ENCODE peak calls at places on chromosomes 12 and 14, in eight cellular contexts. X is stimulated activated CD4-positive, alpha-beta T cell treated with anti-CD3 and anti-CD28 coated beads, Interleukin-12 subunit alpha, Interleukin-12 subunit beta, amount 100 ng/mL, for 4 hours; D is HTR-8/SVneo; J is lung; U is mucosa of gallbladder; N is hypothalamus; V is tibial artery; T is erythroblast. K is an unnamed sample.

GRCh38 chr12:19712041-19712440 is 272.7 kb downstream of the AEBP2 start:
- DNase-seq in X (no peak), D (peak; percentile 5), J (no peak), U (no peak), N (no peak), V (no peak), T (no peak), K (no peak)

GRCh38 chr14:24852312-24853060 is 197.5 kb downstream of the STXBP6 start:
- DNase-seq in X (no peak), D (no peak), J (no peak), U (no peak), N (no peak), V (no peak), T (no peak), K (no peak)

GRCh38 chr12:52969828-52970569 is 21.1 kb downstream of the KRT18 start:
- DNase-seq in X (no peak), D (peak; percentile 52), J (no peak), U (peak; percentile 90), N (no peak), V (no peak), T (no peak), K (no peak)

GRCh38 chr12:104470521-104470920 is 13.8 kb downstream of the CHST11 start:
- DNase-seq in X (no peak), D (no peak), J (no peak), U (no peak), N (no peak), V (no peak), T (no peak), K (no peak)

GRCh38 chr12:110349521-110350151 is 53.9 kb downstream of the ANAPC7 start:
- DNase-seq in X (peak; percentile 48), D (no peak), J (no peak), U (no peak), N (no peak), V (no peak), T (no peak), K (no peak)

GRCh38 chr14:53956427-53957201 is at the start of gene BMP4:
- DNase-seq in X (no peak), D (peak; percentile 61), J (peak; percentile 83), U (peak; percentile 92), N (no peak), V (peak; percentile 95), T (no peak), K (peak; percentile 62)

GRCh38 chr14:60532442-60532841 is 23.5 kb downstream of the SIX6 start:
- DNase-seq in X (no peak), D (no peak), J (no peak), U (no peak), N (no peak), V (no peak), T (no peak), K (no peak)

GRCh38 chr12:103712191-103712590 is 125.1 kb downstream of the STAB2 start:
- DNase-seq in X (no peak), D (no peak), J (no peak), U (no peak), N (no peak), V (no peak), T (no peak), K (no peak)

GRCh38 chr12:124230117-124230757 is 64.7 kb upstream of the RFLNA start:
- DNase-seq in X (no peak), D (no peak), J (no peak), U (no peak), N (no peak), V (no peak), T (no peak), K (no peak)

GRCh38 chr14:69214376-69214775 is 23.1 kb downstream of the EXD2 start:
- DNase-seq in X (no peak), D (no peak), J (no peak), U (no peak), N (no peak), V (no peak), T (no peak), K (no peak)

GRCh38 chr12:7989827-7990491 is 42.6 kb upstream of the FOXJ2 start:
- DNase-seq in X (peak; percentile 28), D (no peak), J (peak; percentile 74), U (peak; percentile 18), N (no peak), V (no peak), T (peak; percentile 88), K (no peak)

GRCh38 chr12:119202121-119202527 is 23.4 kb downstream of the HSPB8 start:
- DNase-seq in X (no peak), D (no peak), J (peak; percentile 79), U (no peak), N (no peak), V (no peak), T (no peak), K (no peak)

GRCh38 chr12:115362319-115362976 is 678.5 kb upstream of the TBX3 start:
- DNase-seq in X (no peak), D (no peak), J (no peak), U (no peak), N (no peak), V (no peak), T (no peak), K (no peak)

GRCh38 chr12:94617101-94617500 is 33.3 kb downstream of the TMCC3 start:
- DNase-seq in X (no peak), D (no peak), J (no peak), U (no peak), N (no peak), V (no peak), T (no peak), K (no peak)

GRCh38 chr14:69137456-69138188 is 15.3 kb downstream of the DCAF5 start:
- DNase-seq in X (no peak), D (no peak), J (no peak), U (no peak), N (no peak), V (no peak), T (peak; percentile 11), K (no peak)

GRCh38 chr12:18643673-18644072 is 94.1 kb downstream of the PLCZ1 start:
- DNase-seq in X (no peak), D (no peak), J (no peak), U (peak; percentile 18), N (no peak), V (no peak), T (no peak), K (no peak)

GRCh38 chr14:71322660-71323250 is 415.5 kb downstream of the PCNX1 start:
- DNase-seq in X (no peak), D (peak; percentile 69), J (no peak), U (peak; percentile 25), N (no peak), V (no peak), T (peak; percentile 62), K (no peak)

GRCh38 chr12:32252199-32253073 is 145.8 kb downstream of the BICD1 start:
- DNase-seq in X (no peak), D (no peak), J (no peak), U (no peak), N (no peak), V (no peak), T (no peak), K (no peak)

GRCh38 chr14:24150993-24151392 is 3.7 kb downstream of the RNF31 start:
- DNase-seq in X (no peak), D (no peak), J (no peak), U (no peak), N (no peak), V (no peak), T (no peak), K (no peak)

GRCh38 chr14:24243336-24243836 is 963 bp upstream of the TINF2 start:
- DNase-seq in X (no peak), D (no peak), J (no peak), U (peak; percentile 67), N (no peak), V (no peak), T (no peak), K (no peak)

GRCh38 chr12:122749569-122750332 is 2.9 kb upstream of the DENR start:
- DNase-seq in X (no peak), D (no peak), J (no peak), U (no peak), N (no peak), V (no peak), T (no peak), K (no peak)

GRCh38 chr12:122517877-122518276 is 8.9 kb downstream of the RSRC2 start:
- DNase-seq in X (no peak), D (no peak), J (no peak), U (no peak), N (no peak), V (no peak), T (peak; percentile 85), K (no peak)

GRCh38 chr12:126681676-126682075 is 1585.3 kb upstream of the TMEM132C start:
- DNase-seq in X (no peak), D (no peak), J (no peak), U (no peak), N (no peak), V (no peak), T (no peak), K (no peak)

GRCh38 chr14:75013290-75013689 is 10.6 kb downstream of the EIF2B2 start:
- DNase-seq in X (no peak), D (no peak), J (no peak), U (no peak), N (no peak), V (no peak), T (no peak), K (no peak)

GRCh38 chr12:115570271-115570777 is 707.2 kb downstream of the MED13L start:
- DNase-seq in X (no peak), D (peak; percentile 64), J (no peak), U (no peak), N (no peak), V (no peak), T (no peak), K (no peak)

GRCh38 chr14:69586420-69586819 is 11.7 kb upstream of the CCDC177 start:
- DNase-seq in X (no peak), D (no peak), J (no peak), U (no peak), N (no peak), V (no peak), T (no peak), K (no peak)

GRCh38 chr12:62146323-62146722 is 113.9 kb upstream of the USP15 start:
- DNase-seq in X (no peak), D (no peak), J (no peak), U (no peak), N (no peak), V (no peak), T (no peak), K (no peak)

GRCh38 chr12:72337382-72337781 is 65.2 kb downstream of the TRHDE start:
- DNase-seq in X (no peak), D (no peak), J (no peak), U (no peak), N (no peak), V (no peak), T (no peak), K (no peak)

GRCh38 chr14:104985675-104986486 is at the start of gene CLBA1:
- DNase-seq in X (peak; percentile 87), D (peak; percentile 95), J (no peak), U (peak; percentile 90), N (peak; percentile 67), V (peak; percentile 93), T (peak; percentile 92), K (peak; percentile 65)

GRCh38 chr12:65556676-65557424 is 267.4 kb upstream of the HMGA2 start:
- DNase-seq in X (peak; percentile 61), D (peak; percentile 69), J (peak; percentile 82), U (peak; percentile 77), N (peak; percentile 13), V (peak; percentile 82), T (peak; percentile 66), K (peak; percentile 67)

GRCh38 chr14:49286257-49286983 is 299.8 kb downstream of the RPS29 start:
- DNase-seq in X (no peak), D (no peak), J (no peak), U (no peak), N (no peak), V (no peak), T (no peak), K (no peak)

GRCh38 chr14:26204954-26205479 is 392.8 kb downstream of the NOVA1 start:
- DNase-seq in X (no peak), D (no peak), J (no peak), U (no peak), N (peak; percentile 12), V (peak; percentile 65), T (no peak), K (peak; percentile 36)

GRCh38 chr12:70383484-70383883 is 17.4 kb downstream of the KCNMB4 start:
- DNase-seq in X (no peak), D (no peak), J (no peak), U (no peak), N (no peak), V (no peak), T (no peak), K (no peak)

GRCh38 chr12:132492951-132493350 is 3.0 kb downstream of the FBRSL1 start:
- DNase-seq in X (no peak), D (no peak), J (no peak), U (no peak), N (no peak), V (no peak), T (no peak), K (no peak)